ENCODE peak calls at places on chromosomes 13 and 19, in eight cellular contexts. B, U, K, E, H, M, W and S are unnamed samples.

GRCh38 chr19:4007836-4008539 is 452 bp downstream of the PIAS4 start:
- ATAC-seq in K (peak; percentile 23), W (peak; percentile 31), B (peak; percentile 32), E (peak; percentile 23), U (peak; percentile 29), H (peak; percentile 2), M (peak; percentile 12), S (no peak)

GRCh38 chr13:45267215-45267614 is 66.4 kb upstream of the KCTD4 start:
- ATAC-seq in W (no peak), M (no peak), K (no peak), B (no peak), H (no peak), E (no peak), U (no peak), S (no peak)

GRCh38 chr13:51902776-51903175 is 41.0 kb downstream of the CCDC70 start:
- ATAC-seq in U (no peak), W (no peak), K (no peak), H (no peak), B (no peak), E (no peak), M (no peak), S (no peak)

GRCh38 chr19:35755550-35756371 is 1.1 kb downstream of the HSPB6 start:
- ATAC-seq in U (no peak), M (peak; percentile 1), H (no peak), B (no peak), K (no peak), E (peak; percentile 72), W (no peak), S (peak; percentile 68)

GRCh38 chr19:47190167-47190727 is 40.8 kb downstream of the BBC3 start:
- ATAC-seq in U (peak; percentile 85), B (peak; percentile 67), M (no peak), W (peak; percentile 85), K (no peak), E (peak; percentile 57), H (no peak), S (peak; percentile 64)

GRCh38 chr13:44212633-44213387 is 160.8 kb upstream of the SERP2 start:
- ATAC-seq in B (no peak), K (no peak), H (no peak), M (no peak), U (no peak), W (no peak), E (no peak), S (peak; percentile 81)

GRCh38 chr19:1986357-1987162 is 29.0 kb downstream of the BTBD2 start:
- ATAC-seq in U (peak; percentile 10), E (peak; percentile 3), H (no peak), W (no peak), B (peak; percentile 16), K (peak; percentile 19), M (no peak), S (no peak)

GRCh38 chr13:51628059-51628852 is 44.0 kb downstream of the WDFY2 start:
- ATAC-seq in H (no peak), K (no peak), B (no peak), W (peak; percentile 10), U (no peak), M (no peak), E (no peak), S (no peak)

DNA sequence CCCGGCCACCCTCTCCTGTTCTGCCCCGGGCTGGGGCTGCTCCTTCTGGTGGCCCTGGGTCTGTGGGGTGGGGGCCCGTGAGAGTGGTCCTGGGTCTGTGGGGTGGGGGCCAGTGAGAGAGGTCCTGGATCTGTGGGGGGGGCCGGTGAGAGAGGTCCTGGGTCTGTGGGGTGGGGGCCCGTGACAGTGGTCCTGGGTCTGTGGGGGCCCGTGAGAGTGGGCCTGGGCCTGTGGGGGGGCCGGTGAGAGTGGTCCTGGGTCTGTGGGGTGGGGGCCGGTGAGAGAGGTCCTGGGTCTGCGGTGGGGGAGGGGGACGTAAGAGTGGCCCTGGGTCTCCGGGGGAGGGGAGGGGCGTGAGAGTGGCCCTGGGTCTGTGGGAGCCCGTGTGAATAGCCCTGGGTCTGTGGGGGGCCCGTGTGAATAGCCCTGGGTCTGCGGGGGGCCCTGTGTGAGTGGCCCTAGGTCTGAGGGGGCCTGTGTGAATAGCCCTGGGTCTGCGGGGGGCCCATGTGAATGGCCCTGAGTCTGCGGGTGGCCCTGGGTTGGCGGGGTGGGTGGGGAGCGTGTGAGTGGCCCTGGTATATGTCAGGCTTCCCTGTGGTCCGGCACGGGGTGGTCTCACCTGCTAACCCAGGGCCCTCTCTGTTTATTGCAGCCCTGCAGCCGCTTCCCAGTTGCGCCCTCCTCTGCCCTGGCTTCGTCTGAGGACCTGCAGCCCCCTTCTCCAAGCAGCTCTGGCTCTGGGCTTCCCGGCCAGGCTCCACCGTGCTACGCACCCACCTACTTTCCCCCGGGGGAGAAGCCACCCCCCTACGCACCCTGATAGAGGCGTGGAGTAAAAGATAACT is 52.3 kb downstream of the TMEM255B start:
- ATAC-seq in H (no peak), W (no peak), K (no peak), E (no peak), U (no peak), M (peak; percentile 45), B (no peak), S (no peak)
- H3K27ac ChIP-seq in H (no peak overlapping the region), W (no peak overlapping the region), K (no peak overlapping the region), E (no peak overlapping the region), U (no peak overlapping the region), M (no peak overlapping the region), B (no peak overlapping the region), S (no peak overlapping the region)

GRCh38 chr19:55671054-55671378 is 4.0 kb upstream of the EPN1 start:
- ATAC-seq in M (no peak), K (no peak), U (no peak), B (no peak), E (no peak), H (no peak), W (no peak), S (no peak)
- TF ChIP-seq POLR2AphosphoS5 in M (no peak), K (no peak), U (no peak), B (no peak), E (no peak), H (no peak), W (no peak), S (no peak)

GRCh38 chr13:21913010-21913409 is 242.1 kb downstream of the FGF9 start:
- ATAC-seq in B (peak; percentile 42), K (peak; percentile 26), W (no peak), H (peak; percentile 62), M (peak; percentile 97), U (peak; percentile 82), E (no peak), S (no peak)

GRCh38 chr13:21909331-21909730 is 238.5 kb downstream of the FGF9 start:
- ATAC-seq in E (no peak), U (peak; percentile 79), B (no peak), K (no peak), W (no peak), M (no peak), H (no peak), S (no peak)

GRCh38 chr13:21917046-21918010 is 246.5 kb downstream of the FGF9 start:
- ATAC-seq in M (no peak), E (peak; percentile 76), B (no peak), U (no peak), H (no peak), K (no peak), W (no peak), S (no peak)

GRCh38 chr13:21911916-21912315 is 241.0 kb downstream of the FGF9 start:
- ATAC-seq in H (no peak), M (peak; percentile 16), U (no peak), E (no peak), B (no peak), K (no peak), W (no peak), S (no peak)
- H3K27ac ChIP-seq in H (no peak overlapping the region), M (no peak overlapping the region), U (no peak overlapping the region), E (no peak overlapping the region), B (no peak overlapping the region), K (no peak overlapping the region), W (no peak overlapping the region), S (no peak overlapping the region)

GRCh38 chr19:55341191-55342043 is 1.7 kb downstream of the KMT5C start:
- ATAC-seq in B (no peak), E (peak; percentile 31), K (peak; percentile 64), U (peak; percentile 16), W (no peak), M (peak; percentile 21), H (peak; percentile 15), S (no peak)

GRCh38 chr19:55340144-55340783 is 588 bp downstream of the KMT5C start:
- ATAC-seq in H (peak; percentile 0), U (no peak), E (no peak), M (peak; percentile 1), B (no peak), K (peak; percentile 3), W (peak; percentile 0), S (no peak)

GRCh38 chr19:55340784-55341147 is 1.1 kb downstream of the KMT5C start:
- ATAC-seq in B (peak; percentile 1), U (no peak), W (no peak), K (peak; percentile 9), H (no peak), M (peak; percentile 6), E (no peak), S (no peak)

GRCh38 chr19:55342044-55342531 is 2.4 kb downstream of the KMT5C start:
- ATAC-seq in E (no peak), H (no peak), B (no peak), U (no peak), M (no peak), W (no peak), K (no peak), S (no peak)

GRCh38 chr19:55339225-55340143 is at the start of gene KMT5C:
- ATAC-seq in U (peak; percentile 85), E (peak; percentile 95), B (peak; percentile 91), K (peak; percentile 91), W (peak; percentile 92), H (peak; percentile 93), M (peak; percentile 81), S (peak; percentile 94)
- TF ChIP-seq POLR2AphosphoS5 in U (peak; percentile 92), E (peak; percentile 97), B (peak; percentile 73), K (peak; percentile 85), W (peak; percentile 52), H (peak; percentile 51), M (peak; percentile 75), S (peak; percentile 96)

DNA sequence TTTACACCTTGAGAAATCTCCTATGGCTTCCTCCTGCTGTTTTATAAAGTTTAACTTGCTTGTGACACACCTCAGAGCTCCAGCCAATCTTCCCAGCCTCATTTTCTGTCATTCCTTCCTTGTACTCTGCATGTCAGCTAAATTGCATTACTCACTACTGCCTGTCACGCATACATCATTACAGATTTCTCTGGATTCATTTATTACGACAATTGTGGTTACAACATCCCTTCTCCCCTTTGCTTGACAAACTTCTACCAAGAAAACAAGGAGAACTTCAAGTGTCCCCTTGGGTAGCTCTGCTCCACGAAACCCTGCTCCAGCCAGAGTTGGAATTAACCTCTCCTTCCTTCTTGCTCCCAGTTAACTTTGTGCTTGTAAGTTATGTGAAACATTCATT is 22.0 kb upstream of the GPR18 start:
- ATAC-seq in B (no peak), H (no peak), W (no peak), E (peak; percentile 64), K (no peak), U (no peak), M (no peak), S (peak; percentile 51)
- H3K27ac ChIP-seq in B (no peak overlapping the region), H (peak overlapping the region; percentile 79), W (no peak overlapping the region), E (peak overlapping the region; percentile 79), K (no peak overlapping the region), U (no peak overlapping the region), M (no peak overlapping the region), S (no peak overlapping the region)